ENCODE peak calls at places on chromosomes 16 and 17, in eight cellular contexts. G is GM23248, V is tibial nerve, H is cardiac muscle cell, Y is Panc1, C is trophoblast cell, S is left lung, R is pancreas. I is an unnamed sample.

GRCh38 chr16:15703029-15703736 is 53.1 kb downstream of the NDE1 start:
- DNase-seq in G (no peak), C (no peak), V (no peak), H (no peak), S (peak; percentile 10), Y (no peak), R (no peak), I (no peak)

GRCh38 chr16:75733305-75734141 is 7.2 kb upstream of the CPHXL start:
- DNase-seq in Y (no peak), S (no peak), C (no peak), G (peak; percentile 78), H (no peak), V (peak; percentile 21), R (no peak), I (no peak)

GRCh38 chr17:57862990-57863667 is 13.3 kb upstream of the MRPS23 start:
- DNase-seq in R (no peak), H (no peak), C (no peak), V (no peak), G (no peak), S (no peak), Y (no peak), I (no peak)

GRCh38 chr17:41784207-41784744 is 2.2 kb downstream of the JUP start:
- DNase-seq in R (peak; percentile 54), G (peak; percentile 32), C (no peak), H (peak; percentile 64), V (no peak), S (no peak), Y (no peak), I (no peak)

GRCh38 chr17:49515196-49515770 is 20.2 kb downstream of the NGFR start:
- DNase-seq in V (peak; percentile 89), S (no peak), R (peak; percentile 88), C (peak; percentile 20), G (peak; percentile 94), Y (no peak), H (peak; percentile 87), I (peak; percentile 96)

GRCh38 chr16:77171750-77172635 is 19.0 kb upstream of the MON1B start:
- DNase-seq in R (no peak), S (no peak), Y (no peak), V (peak; percentile 76), H (peak; percentile 76), C (peak; percentile 46), G (peak; percentile 68), I (no peak)

GRCh38 chr17:83178533-83179201 is 99.3 kb downstream of the METRNL start:
- DNase-seq in C (no peak), G (no peak), S (peak; percentile 59), V (peak; percentile 4), R (no peak), Y (no peak), H (no peak), I (peak; percentile 68)

GRCh38 chr16:20911361-20911760 is 10.8 kb downstream of the LYRM1 start:
- DNase-seq in C (no peak), S (no peak), Y (no peak), R (no peak), G (peak; percentile 88), H (no peak), V (no peak), I (no peak)

GRCh38 chr16:24820522-24820921 is 25.2 kb upstream of the SLC5A11 start:
- DNase-seq in H (no peak), R (no peak), C (no peak), G (peak; percentile 68), V (no peak), S (no peak), Y (no peak), I (no peak)

GRCh38 chr17:17647521-17648178 is 33.6 kb upstream of the RAI1 start:
- DNase-seq in H (no peak), S (no peak), V (no peak), R (no peak), G (no peak), C (no peak), Y (no peak), I (no peak)

GRCh38 chr16:73288435-73288834 is 240.5 kb upstream of the ZFHX3 start:
- DNase-seq in C (no peak), G (peak; percentile 10), Y (no peak), S (no peak), V (no peak), R (no peak), H (no peak), I (no peak)

GRCh38 chr16:73000020-73000906 is 47.7 kb downstream of the ZFHX3 start:
- DNase-seq in V (peak; percentile 78), S (no peak), H (no peak), C (no peak), R (peak; percentile 27), G (peak; percentile 34), Y (no peak), I (peak; percentile 82)

GRCh38 chr17:29659155-29659554 is 36.4 kb upstream of the CORO6 start:
- DNase-seq in C (no peak), V (no peak), G (no peak), S (no peak), R (no peak), Y (no peak), H (no peak), I (no peak)

GRCh38 chr17:64393000-64393402 is 2.3 kb upstream of the PECAM1 start:
- DNase-seq in Y (no peak), H (no peak), G (no peak), R (no peak), C (no peak), V (no peak), S (no peak), I (no peak)

GRCh38 chr17:45018514-45019176 is 32.8 kb downstream of the DCAKD start:
- DNase-seq in C (no peak), S (no peak), V (no peak), H (no peak), Y (no peak), R (no peak), G (peak; percentile 41), I (no peak)

GRCh38 chr16:81774348-81774747 is 4.7 kb upstream of the PLCG2 start:
- DNase-seq in R (no peak), V (no peak), G (no peak), C (no peak), Y (no peak), S (no peak), H (no peak), I (no peak)

GRCh38 chr16:10322723-10323527 is 62.9 kb upstream of the ATF7IP2 start:
- DNase-seq in S (no peak), Y (no peak), V (no peak), G (no peak), H (peak; percentile 30), R (no peak), C (peak; percentile 48), I (no peak)

DNA sequence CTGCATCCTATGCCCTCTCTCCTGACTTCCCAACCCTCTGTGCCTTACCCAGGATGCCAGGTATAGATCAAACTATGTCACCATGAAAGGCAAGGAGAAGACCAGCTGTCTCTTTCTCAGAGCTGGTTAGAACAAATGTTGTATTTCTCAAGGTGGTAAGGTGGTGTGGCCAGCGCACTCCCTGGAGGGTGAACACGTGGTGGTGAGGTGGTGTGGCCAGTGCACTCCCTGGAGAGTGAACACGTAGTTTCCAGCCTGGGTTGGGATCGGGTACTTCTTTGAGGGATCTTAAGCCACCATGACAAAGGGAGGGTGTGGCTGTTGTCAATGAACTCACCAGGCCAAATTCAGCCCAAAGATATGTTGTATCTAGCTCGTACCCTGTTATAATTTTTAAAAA is 26.8 kb downstream of the KATNIP start:
- DNase-seq in G (no peak), Y (no peak), H (no peak), C (no peak), R (peak; percentile 88), S (no peak), V (no peak), I (no peak)
- H3K27ac ChIP-seq in G (no peak overlapping the region), Y (no peak overlapping the region), H (no peak overlapping the region), C (no peak overlapping the region), R (peak overlapping the region; percentile 73), S (no peak overlapping the region), V (no peak overlapping the region), I (no peak overlapping the region)

GRCh38 chr16:55907661-55908060 is 32.5 kb upstream of the CES5A start:
- DNase-seq in R (no peak), H (no peak), Y (no peak), G (no peak), C (no peak), S (no peak), V (no peak), I (no peak)
- H3K4me3 ChIP-seq in R (no peak overlapping the region), H (no peak overlapping the region), Y (no peak overlapping the region), G (no peak overlapping the region), C (no peak overlapping the region), S (no peak overlapping the region), V (no peak overlapping the region), I (no peak overlapping the region)

DNA sequence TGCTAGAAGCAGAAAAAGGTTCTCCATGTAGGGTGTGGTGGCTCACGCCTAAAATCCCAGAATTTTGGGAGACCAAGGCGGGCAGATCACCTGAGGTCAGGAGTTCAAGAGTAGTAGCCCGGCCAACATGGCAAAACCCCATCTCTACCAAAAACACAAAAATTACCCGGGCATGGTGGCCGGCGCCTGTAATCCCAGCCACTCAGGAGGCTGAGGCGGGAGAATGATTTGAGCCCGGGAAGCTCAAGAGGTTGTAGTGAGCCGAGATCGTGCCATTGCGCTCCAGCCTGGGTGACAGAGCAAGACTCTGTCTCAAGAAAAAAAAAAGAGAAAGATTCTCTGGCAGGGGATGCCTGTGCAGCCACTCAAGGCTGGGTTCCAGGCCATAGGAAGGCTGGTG is 54.2 kb downstream of the PITPNM3 start:
- DNase-seq in Y (no peak), G (no peak), S (no peak), R (no peak), C (no peak), H (no peak), V (no peak), I (no peak)
- H3K27ac ChIP-seq in Y (no peak overlapping the region), G (no peak overlapping the region), S (no peak overlapping the region), R (no peak overlapping the region), C (no peak overlapping the region), H (no peak overlapping the region), V (no peak overlapping the region), I (no peak overlapping the region)

GRCh38 chr16:3819175-3819527 is 61.4 kb downstream of the CREBBP start:
- DNase-seq in S (no peak), R (no peak), C (no peak), G (no peak), V (no peak), H (no peak), Y (no peak), I (no peak)
- H3K4me3 ChIP-seq in S (no peak overlapping the region), R (no peak overlapping the region), C (no peak overlapping the region), G (no peak overlapping the region), V (no peak overlapping the region), H (no peak overlapping the region), Y (no peak overlapping the region), I (no peak overlapping the region)

GRCh38 chr16:14112539-14112856 is 41.4 kb downstream of the MRTFB start:
- DNase-seq in R (no peak), G (no peak), S (no peak), V (no peak), H (no peak), C (no peak), Y (no peak), I (no peak)
- H3K27ac ChIP-seq in R (no peak overlapping the region), G (no peak overlapping the region), S (peak overlapping the region; percentile 35), V (peak overlapping the region; percentile 35), H (peak overlapping the region; percentile 53), C (no peak overlapping the region), Y (no peak overlapping the region), I (peak overlapping the region; percentile 33)

I was measured in coronary artery.